ENCODE peak calls at places on chromosomes 7 and 10, in four cellular contexts. I is upper lobe of right lung, O is mesenchymal stem cell, Q is psoas muscle. Y is an unnamed sample. For H3K4me1 and H3K36me3, the result is how much of the 10 kb centered on the place peaks cover.

GRCh38 chr10:1150638-1150955 is 94.4 kb downstream of the WDR37 start:
- DNase-seq in Q (no peak), O (no peak), I (peak), Y (no peak)

GRCh38 chr7:23254051-23254681 is 7.6 kb downstream of the GPNMB start:
- DNase-seq in Q (no peak), I (no peak), O (no peak), Y (no peak)

GRCh38 chr10:99521474-99522077 is 11.2 kb upstream of the NKX2-3 start:
- DNase-seq in I (peak), O (peak), Q (no peak), Y (peak)

GRCh38 chr7:14682910-14683465 is 219.6 kb downstream of the DGKB start:
- DNase-seq in I (no peak), O (no peak), Q (no peak), Y (no peak)

GRCh38 chr10:97060441-97061084 is 125.2 kb downstream of the SLIT1 start:
- DNase-seq in Q (no peak), I (no peak), O (no peak), Y (no peak)

GRCh38 chr10:112271982-112272381 is 11.2 kb upstream of the TECTB start:
- DNase-seq in Q (no peak), I (no peak), O (no peak), Y (no peak)

GRCh38 chr10:97916586-97916985 is 66.9 kb downstream of the GOLGA7B start:
- DNase-seq in I (no peak), O (no peak), Q (no peak), Y (peak)

GRCh38 chr10:24128066-24128751 is 80.7 kb upstream of the KIAA1217 start:
- DNase-seq in O (no peak), Q (no peak), I (no peak), Y (no peak)

GRCh38 chr10:4820804-4821401 is 5.1 kb upstream of the AKR1E2 start:
- DNase-seq in I (no peak), Q (peak), O (no peak), Y (peak)

GRCh38 chr10:60572511-60573194 is 183.0 kb upstream of the ANK3 start:
- DNase-seq in Q (no peak), O (peak), I (no peak), Y (peak)

GRCh38 chr10:18723801-18724200 is 64.6 kb downstream of the ARL5B start:
- DNase-seq in Q (no peak), O (no peak), I (no peak), Y (no peak)

GRCh38 chr7:421056-421991 is 98.3 kb downstream of the PDGFA start:
- DNase-seq in O (no peak), I (peak), Q (no peak), Y (peak)

GRCh38 chr7:96903906-96904305 is 101.4 kb upstream of the DLX6 start:
- DNase-seq in O (no peak), I (no peak), Q (no peak), Y (no peak)

GRCh38 chr7:149883452-149883861 is 9.7 kb downstream of the ATP6V0E2 start:
- DNase-seq in Q (peak), I (peak), O (peak), Y (peak)

GRCh38 chr7:105209870-105210269 is 178.9 kb downstream of the SRPK2 start:
- DNase-seq in Q (no peak), O (no peak), I (no peak), Y (no peak)

GRCh38 chr7:5470721-5471311 is 47.2 kb upstream of the TNRC18 start:
- DNase-seq in Q (peak), O (no peak), I (no peak), Y (no peak)

GRCh38 chr7:54783952-54784351 is 24.9 kb upstream of the SEC61G start:
- DNase-seq in I (no peak), O (no peak), Q (no peak), Y (no peak)

GRCh38 chr10:33376976-33377657 is 42.6 kb upstream of the NRP1 start:
- DNase-seq in I (no peak), Q (no peak), O (peak), Y (no peak)

GRCh38 chr10:55630491-55631056 is 730.5 kb downstream of the ZWINT start:
- DNase-seq in O (peak), I (peak), Q (no peak), Y (no peak)

GRCh38 chr10:1406172-1406975 is 331.0 kb downstream of the ADARB2 start:
- DNase-seq in I (no peak), Q (no peak), O (no peak), Y (no peak)

GRCh38 chr7:75849573-75849972 is 29.3 kb upstream of the RHBDD2 start:
- DNase-seq in Q (no peak), I (no peak), O (no peak), Y (no peak)

GRCh38 chr10:50552771-50553535 is 70.8 kb downstream of the SGMS1 start:
- DNase-seq in I (no peak), O (peak), Q (no peak), Y (peak)

GRCh38 chr7:27922907-27923306 is 182.9 kb downstream of the TAX1BP1 start:
- DNase-seq in Q (no peak), O (no peak), I (no peak), Y (no peak)

GRCh38 chr10:52814506-52814905 is 41.9 kb upstream of the MBL2 start:
- DNase-seq in O (no peak), Q (no peak), I (no peak), Y (no peak)

GRCh38 chr7:140924821-140925421 is at the start of gene BRAF:
- DNase-seq in O (peak), I (peak), Q (peak), Y (peak)

GRCh38 chr7:67794544-67794943 is 797.9 kb downstream of the TYW1 start:
- DNase-seq in Q (no peak), I (no peak), O (no peak), Y (no peak)

GRCh38 chr7:111401516-111401915 is 160.8 kb downstream of the IMMP2L start:
- DNase-seq in Q (no peak), I (no peak), O (peak), Y (no peak)

GRCh38 chr7:155752756-155753445 is 59.4 kb downstream of the SHH start:
- DNase-seq in Q (no peak), O (no peak), I (no peak), Y (no peak)

GRCh38 chr10:70887804-70888800 is at the start of gene PCBD1:
- DNase-seq in O (peak), Q (peak), I (peak), Y (peak)

GRCh38 chr7:70356975-70357374 is 758.7 kb downstream of the AUTS2 start:
- DNase-seq in Q (no peak), I (no peak), O (no peak), Y (no peak)

GRCh38 chr7:7795736-7796135 is 77.3 kb upstream of the RPA3 start:
- DNase-seq in I (no peak), O (peak), Q (no peak), Y (no peak)

GRCh38 chr7:25656581-25657026 is 428.3 kb upstream of the NPVF start:
- DNase-seq in O (no peak), Q (no peak), I (no peak), Y (no peak)

GRCh38 chr7:128783143-128783799 is 7.7 kb upstream of the OPN1SW start:
- DNase-seq in O (peak), Q (peak), I (no peak), Y (peak)

GRCh38 chr7:815284-816216 is 16.7 kb upstream of the SUN1 start:
- DNase-seq in Q (no peak), O (peak), I (peak), Y (peak)

GRCh38 chr10:24723788-24724380 is at the start of gene ARHGAP21:
- DNase-seq in I (peak), Q (peak), O (peak), Y (peak)

DNA sequence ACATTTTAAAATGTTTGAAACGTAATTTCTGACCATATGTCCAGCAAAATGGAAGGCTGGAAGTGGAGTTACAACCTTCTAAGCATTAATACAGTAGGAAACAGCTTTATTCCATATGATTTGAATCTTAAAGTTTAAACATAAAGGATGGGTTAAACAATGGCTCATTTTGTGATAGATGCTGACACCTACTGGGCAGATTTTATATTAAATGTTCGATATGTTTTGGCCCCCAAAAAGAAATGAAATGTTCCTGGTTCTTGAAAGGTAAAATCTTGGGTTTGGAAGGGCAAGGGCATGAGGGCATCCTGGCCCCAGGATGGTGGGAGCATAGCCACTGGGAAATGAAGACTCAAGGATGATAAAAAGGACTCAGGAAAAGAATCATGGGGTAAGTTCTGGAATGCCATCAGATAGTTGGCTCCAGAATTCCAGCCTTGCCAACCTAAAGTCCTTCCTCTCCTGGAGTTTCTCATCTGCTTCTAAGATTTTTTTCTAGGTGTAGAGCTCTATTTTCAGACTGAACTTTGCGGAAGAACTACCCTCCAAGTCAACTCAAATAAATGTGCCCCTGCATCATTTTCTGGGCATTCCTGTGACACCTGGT is 34.6 kb upstream of the SLC35G1 start:
- DNase-seq in Q (no peak), O (peak), I (no peak), Y (no peak)
- H3K4me1 ChIP-seq in Q (under half), O (under half), I (under half), Y (under half)

DNA sequence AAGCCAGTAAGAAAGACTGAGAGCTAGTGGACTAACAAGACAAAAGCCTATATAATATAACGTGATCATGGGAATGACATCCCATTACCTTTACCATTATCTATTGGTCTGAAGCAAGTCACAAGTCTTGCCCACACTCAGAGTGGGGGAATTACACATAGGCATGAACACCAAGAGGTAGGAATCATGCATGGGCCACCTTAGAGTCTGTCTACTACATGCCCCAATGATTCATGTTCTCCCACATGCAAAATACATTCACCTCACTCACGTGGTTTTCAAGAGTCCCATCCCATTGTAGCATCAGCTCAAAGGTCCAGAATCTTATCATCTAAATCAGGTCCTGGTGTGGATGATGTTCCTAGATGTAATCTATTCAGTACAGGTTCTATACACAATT is 29.4 kb downstream of the DNAJC9 start:
- DNase-seq in O (no peak), I (no peak), Q (no peak), Y (no peak)
- H3K36me3 ChIP-seq in O (under half), I (under half), Q (under half), Y (under half)

GRCh38 chr7:83161851-83162401 is 758 bp downstream of the PCLO start:
- DNase-seq in O (no peak), Q (no peak), I (no peak), Y (no peak)
- H3K4me3 ChIP-seq in O (peak), Q (peak), I (peak), Y (peak)

DNA sequence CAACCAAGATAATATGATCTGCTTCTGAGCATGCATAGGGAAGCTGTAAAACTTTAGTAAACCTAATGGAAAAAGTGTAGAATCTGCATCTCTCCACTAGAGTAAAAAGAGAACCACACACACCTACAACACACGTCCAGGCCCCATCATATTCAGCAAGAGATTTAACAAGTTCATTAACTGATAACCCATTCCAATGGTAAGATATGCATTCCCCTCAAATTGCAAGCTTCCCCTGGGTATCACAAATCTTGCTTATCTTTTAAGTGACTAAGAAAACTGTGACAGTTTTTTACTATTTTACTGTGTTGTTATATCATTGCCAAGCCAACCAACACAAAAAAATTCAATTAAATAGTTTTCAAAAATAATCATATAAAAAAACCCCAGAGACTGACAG is 8.0 kb downstream of the DPY19L1 start:
- DNase-seq in Q (no peak), I (no peak), O (no peak), Y (no peak)
- H3K4me1 ChIP-seq in Q (under half), I (under half), O (under half), Y (under half)

GRCh38 chr7:130037703-130038102 is 13.5 kb downstream of the ZC3HC1 start:
- DNase-seq in O (peak), Q (no peak), I (no peak), Y (no peak)

GRCh38 chr7:130040576-130040975 is 10.6 kb downstream of the ZC3HC1 start:
- DNase-seq in Q (no peak), O (no peak), I (no peak), Y (no peak)
- H3K36me3 ChIP-seq in Q (under half), O (under half), I (half or more), Y (under half)

DNA sequence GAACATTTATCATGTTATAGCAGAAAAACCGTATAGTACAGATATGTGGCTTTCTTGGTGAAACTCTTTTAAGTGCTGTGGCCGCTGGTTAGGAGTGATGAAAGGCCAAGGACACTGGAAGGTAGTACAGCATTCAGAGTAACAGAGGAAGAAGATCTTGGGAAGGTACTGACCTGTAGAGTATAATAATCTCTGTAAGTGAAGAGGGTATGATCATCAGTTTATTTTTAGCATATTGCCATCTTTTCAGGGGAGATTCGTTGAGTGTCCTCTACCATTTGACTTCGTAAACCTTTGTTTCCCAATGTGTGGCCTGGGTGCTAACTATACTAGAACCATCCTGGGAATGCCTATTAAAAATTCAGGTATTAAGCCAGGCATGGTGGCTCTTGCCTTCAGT is 44.6 kb downstream of the WAC start:
- DNase-seq in O (no peak), I (no peak), Q (no peak), Y (no peak)
- H3K4me3 ChIP-seq in O (no peak), I (no peak), Q (no peak), Y (no peak)

GRCh38 chr10:132861884-132862461 is 76.0 kb upstream of the NKX6-2 start:
- DNase-seq in Q (no peak), O (no peak), I (peak), Y (no peak)

GRCh38 chr10:132860527-132860926 is 74.6 kb upstream of the NKX6-2 start:
- DNase-seq in Q (no peak), I (peak), O (no peak), Y (no peak)

GRCh38 chr10:132862485-132863420 is 76.8 kb upstream of the NKX6-2 start:
- DNase-seq in O (no peak), I (peak), Q (no peak), Y (peak)

GRCh38 chr10:132859084-132859855 is 73.3 kb upstream of the NKX6-2 start:
- DNase-seq in O (no peak), Q (no peak), I (peak), Y (no peak)

GRCh38 chr10:132861116-132861691 is 75.3 kb upstream of the NKX6-2 start:
- DNase-seq in O (no peak), I (peak), Q (no peak), Y (no peak)
- H3K4me1 ChIP-seq in O (under half), I (under half), Q (under half), Y (under half)

DNA sequence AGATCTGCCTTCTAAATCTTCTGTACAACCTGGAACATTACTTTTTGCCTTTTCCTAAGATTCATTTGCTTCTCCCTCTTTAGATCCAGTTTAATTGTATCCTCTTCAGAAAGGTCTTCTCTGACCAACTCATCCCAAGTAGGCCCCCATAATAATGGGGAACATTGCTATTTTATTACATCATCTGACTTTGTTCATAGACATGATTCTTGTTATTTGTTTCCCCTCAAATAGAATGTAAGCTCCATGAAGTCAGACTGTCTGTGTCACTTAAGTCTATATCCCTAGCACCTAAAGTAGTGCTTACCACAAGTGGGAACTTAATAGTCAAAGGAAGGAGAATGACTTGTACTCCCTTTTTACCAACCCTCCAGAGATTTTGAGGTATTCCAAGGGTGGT is 37.5 kb downstream of the LUC7L2 start:
- DNase-seq in O (no peak), I (no peak), Q (no peak), Y (no peak)
- H3K36me3 ChIP-seq in O (under half), I (half or more), Q (under half), Y (under half)

DNA sequence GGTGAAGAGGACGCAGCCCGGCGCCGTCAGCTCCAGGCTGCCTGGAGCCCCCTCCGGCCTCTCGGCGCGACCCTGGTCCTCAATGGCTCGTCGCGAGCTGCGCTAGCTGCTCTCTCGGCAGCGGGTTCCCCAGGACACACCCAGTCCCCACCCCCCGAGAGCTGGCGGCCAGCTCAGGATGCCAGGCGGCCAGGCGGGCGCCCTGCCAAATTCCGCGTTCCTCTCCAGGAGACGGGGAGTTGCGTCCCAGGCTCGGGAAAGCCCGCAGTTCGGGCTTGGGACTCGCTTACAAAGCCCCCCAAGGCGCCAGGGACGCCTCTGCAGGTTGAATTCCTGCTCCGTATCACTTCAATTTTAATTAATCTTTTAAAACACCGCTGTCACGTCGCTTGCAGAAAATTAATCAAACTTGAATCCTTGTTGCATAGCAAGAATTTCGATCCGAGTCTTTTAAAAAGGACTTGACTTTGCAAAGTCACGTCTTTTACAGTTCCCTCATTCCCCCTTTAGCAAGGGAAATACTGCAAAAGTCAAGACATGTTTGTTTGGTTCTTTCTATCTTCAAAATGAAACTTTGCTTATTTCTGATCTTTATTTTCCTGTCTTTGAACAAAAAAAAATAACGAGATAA is 28.2 kb downstream of the SKIDA1 start:
- DNase-seq in O (peak), I (peak), Q (peak), Y (peak)
- H3K4me3 ChIP-seq in O (peak), I (peak), Q (peak), Y (no peak)